ENCODE peak calls at places on chromosome X, in five cellular contexts. I is AG04450, D is astrocyte, Y is GM23338, J is fibroblast of lung. Q is an unnamed sample.

GRCh38 chrX:8037593-8038348 is 110.6 kb upstream of the PNPLA4 start:
- DNase-seq in I (no peak), D (no peak), Y (peak), J (no peak), Q (no peak)

GRCh38 chrX:13932416-13932815 is 97.3 kb downstream of the GEMIN8 start:
- DNase-seq in I (no peak), D (no peak), Y (no peak), J (no peak), Q (no peak)

GRCh38 chrX:47380268-47380667 is 9.9 kb downstream of the ZNF157 start:
- DNase-seq in I (no peak), D (no peak), Y (no peak), J (no peak), Q (no peak)

GRCh38 chrX:140701480-140701879 is 8.1 kb upstream of the LINC00632 start:
- DNase-seq in I (no peak), D (peak), Y (peak), J (peak), Q (no peak)

GRCh38 chrX:84467898-84468297 is 34.4 kb downstream of the HDX start:
- DNase-seq in I (no peak), D (no peak), Y (no peak), J (no peak), Q (no peak)

GRCh38 chrX:49308604-49309269 is 5.3 kb downstream of the GAGE10 start:
- DNase-seq in I (no peak), D (no peak), Y (no peak), J (no peak), Q (no peak)

GRCh38 chrX:75522565-75523411 is at the start of gene ZDHHC15:
- DNase-seq in I (no peak), D (peak), Y (peak), J (peak), Q (peak)

GRCh38 chrX:130028196-130028595 is 45.8 kb downstream of the BCORL1 start:
- DNase-seq in I (peak), D (no peak), Y (peak), J (peak), Q (peak)

GRCh38 chrX:140504371-140505324 is at the start of gene SOX3:
- DNase-seq in I (no peak), D (peak), Y (peak), J (no peak), Q (no peak)

GRCh38 chrX:128078545-128078944 is 26.3 kb upstream of the ACTRT1 start:
- DNase-seq in I (no peak), D (no peak), Y (peak), J (no peak), Q (no peak)

GRCh38 chrX:16862829-16863228 is 7.3 kb downstream of the RBBP7 start:
- DNase-seq in I (no peak), D (no peak), Y (no peak), J (no peak), Q (no peak)

GRCh38 chrX:67759018-67759417 is 215.2 kb downstream of the AR start:
- DNase-seq in I (no peak), D (no peak), Y (no peak), J (no peak), Q (no peak)

GRCh38 chrX:145393702-145394235 is 146.5 kb downstream of the SPANXN1 start:
- DNase-seq in I (no peak), D (no peak), Y (peak), J (no peak), Q (no peak)

GRCh38 chrX:118675966-118676349 is 51.4 kb upstream of the IL13RA1 start:
- DNase-seq in I (no peak), D (no peak), Y (no peak), J (no peak), Q (no peak)

GRCh38 chrX:51395807-51396728 is 63.4 kb downstream of the NUDT10 start:
- DNase-seq in I (no peak), D (no peak), Y (peak), J (peak), Q (peak)

GRCh38 chrX:107935664-107936433 is 46.3 kb downstream of the TEX13B start:
- DNase-seq in I (no peak), D (no peak), Y (peak), J (peak), Q (no peak)

GRCh38 chrX:7828594-7828993 is 14.4 kb upstream of the VCX start:
- DNase-seq in I (no peak), D (no peak), Y (peak), J (no peak), Q (no peak)

GRCh38 chrX:39603291-39603690 is 494.5 kb downstream of the BCOR start:
- DNase-seq in I (no peak), D (no peak), Y (no peak), J (no peak), Q (no peak)

GRCh38 chrX:70553516-70553915 is 108.9 kb downstream of the DLG3 start:
- DNase-seq in I (no peak), D (no peak), Y (no peak), J (no peak), Q (no peak)

GRCh38 chrX:133580630-133581029 is 165.3 kb upstream of the GPC4 start:
- DNase-seq in I (no peak), D (peak), Y (no peak), J (peak), Q (no peak)

GRCh38 chrX:20363003-20363674 is 96.4 kb upstream of the RPS6KA3 start:
- DNase-seq in I (no peak), D (peak), Y (no peak), J (peak), Q (no peak)

GRCh38 chrX:3426552-3426951 is 80.1 kb upstream of the MXRA5 start:
- DNase-seq in I (no peak), D (no peak), Y (no peak), J (no peak), Q (no peak)

GRCh38 chrX:3420316-3420715 is 73.9 kb upstream of the MXRA5 start:
- DNase-seq in I (no peak), D (no peak), Y (no peak), J (no peak), Q (no peak)

GRCh38 chrX:3428762-3429161 is 82.3 kb upstream of the MXRA5 start:
- DNase-seq in I (no peak), D (peak), Y (no peak), J (peak), Q (no peak)

GRCh38 chrX:3425031-3425430 is 78.6 kb upstream of the MXRA5 start:
- DNase-seq in I (no peak), D (no peak), Y (no peak), J (no peak), Q (no peak)
- TF ChIP-seq CTCF in I (no peak), D (no peak), Y (no peak), J (no peak), Q (no peak)

GRCh38 chrX:22135171-22135711 is 103.1 kb downstream of the PHEX start:
- DNase-seq in I (peak), D (peak), Y (no peak), J (peak), Q (no peak)

GRCh38 chrX:22134681-22135080 is 102.6 kb downstream of the PHEX start:
- DNase-seq in I (peak), D (peak), Y (no peak), J (peak), Q (no peak)

GRCh38 chrX:22141061-22141460 is 108.9 kb downstream of the PHEX start:
- DNase-seq in I (no peak), D (no peak), Y (no peak), J (no peak), Q (no peak)

GRCh38 chrX:22135994-22136684 is 104.0 kb downstream of the PHEX start:
- DNase-seq in I (no peak), D (peak), Y (peak), J (peak), Q (peak)

GRCh38 chrX:22136711-22137110 is 104.6 kb downstream of the PHEX start:
- DNase-seq in I (no peak), D (no peak), Y (no peak), J (no peak), Q (no peak)
- TF ChIP-seq CTCF in I (no peak), D (no peak), Y (no peak), J (no peak), Q (no peak)

DNA sequence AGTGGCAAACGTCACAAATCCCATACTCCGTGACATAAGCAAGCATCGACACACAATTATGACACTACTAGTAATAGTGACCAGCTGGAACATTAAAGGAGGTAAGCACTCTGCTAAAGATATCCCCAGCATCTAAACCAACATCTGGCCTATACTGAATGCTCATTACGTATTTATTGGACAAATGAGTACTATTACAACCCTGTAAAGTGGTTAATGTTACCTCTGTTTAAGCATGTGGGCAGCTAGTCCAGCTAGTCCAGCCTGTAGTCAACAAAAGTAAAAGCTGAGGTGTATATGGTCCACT is 419 bp upstream of the RPGR start:
- DNase-seq in I (no peak), D (no peak), Y (no peak), J (no peak), Q (no peak)
- TF ChIP-seq CTCF in I (no peak), D (no peak), Y (no peak), J (no peak), Q (no peak)

DNA sequence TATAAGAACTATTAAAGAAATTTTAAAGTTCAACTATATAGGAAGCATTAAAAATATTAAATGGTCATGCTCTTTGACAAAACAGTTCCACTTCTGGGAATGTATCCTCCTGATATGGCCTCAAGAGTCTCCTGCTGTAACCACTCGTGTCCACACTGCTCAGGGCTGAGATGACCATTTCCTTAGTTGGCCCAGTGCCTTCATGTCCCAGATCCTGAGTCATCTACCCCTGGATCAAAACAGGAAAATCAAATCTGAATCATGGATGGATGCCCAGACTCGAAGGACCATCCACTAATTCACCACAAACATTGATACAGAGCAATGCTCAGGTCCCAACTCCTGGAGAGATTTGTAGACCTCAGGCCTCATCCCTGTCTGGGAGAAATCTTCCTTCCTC is 44.7 kb downstream of the GPRASP3 start:
- DNase-seq in I (no peak), D (peak), Y (no peak), J (peak), Q (no peak)
- TF ChIP-seq CTCF in I (no peak), D (no peak), Y (no peak), J (no peak), Q (no peak)

GRCh38 chrX:98203800-98204199 is 1320.1 kb downstream of the RPA4 start:
- DNase-seq in I (no peak), D (peak), Y (no peak), J (peak), Q (no peak)
- TF ChIP-seq CTCF in I (no peak), D (no peak), Y (no peak), J (no peak), Q (no peak)

DNA sequence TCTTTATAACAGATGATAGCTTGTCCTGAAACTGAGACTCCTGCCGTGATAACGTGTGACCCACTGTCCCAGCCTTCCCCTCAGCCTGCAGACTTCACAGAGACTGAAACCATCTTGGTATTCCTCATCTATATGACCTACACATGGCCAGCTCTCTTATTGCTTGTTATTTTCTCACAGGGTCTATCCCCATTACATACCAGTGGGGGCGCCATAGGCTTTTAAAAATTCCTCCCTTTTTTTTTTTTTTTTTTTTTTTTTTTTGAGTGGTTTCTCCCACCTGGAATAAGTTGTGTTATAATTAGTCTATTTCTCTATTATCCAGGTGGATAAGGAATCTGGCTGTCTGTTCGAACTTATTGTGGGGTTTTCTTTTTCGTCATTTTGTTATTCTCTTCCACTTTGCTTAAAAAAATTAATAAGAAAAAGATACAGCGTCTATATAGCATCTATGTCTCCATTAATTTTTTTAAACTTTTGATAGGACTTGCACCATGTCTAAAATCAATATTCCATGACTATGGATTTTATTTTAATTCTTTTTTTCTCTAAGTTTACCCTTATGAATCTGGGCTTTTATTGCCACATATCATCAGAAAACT is 47.2 kb downstream of the GYG2 start:
- DNase-seq in I (no peak), D (no peak), Y (peak), J (no peak), Q (no peak)
- TF ChIP-seq CTCF in I (peak), D (peak), Y (peak), J (peak), Q (peak)

DNA sequence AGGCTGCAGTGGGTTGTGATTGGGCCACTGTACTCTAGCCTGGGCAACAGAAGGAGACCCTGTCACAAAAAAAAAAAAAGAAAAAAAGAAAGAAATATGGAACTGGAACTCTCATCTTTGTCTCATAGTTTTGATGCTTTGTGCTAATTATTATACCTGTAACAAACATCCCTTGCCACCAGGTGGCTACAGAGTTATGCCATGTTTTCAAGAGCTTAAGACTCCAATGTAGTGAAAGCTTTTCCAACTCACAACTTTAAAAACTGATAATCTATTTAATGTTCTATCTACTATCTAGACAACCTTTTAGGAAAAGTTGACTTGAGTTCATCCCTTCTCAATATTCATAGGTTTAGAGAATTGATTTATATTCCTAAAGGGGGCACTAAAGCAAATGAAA is 42.4 kb downstream of the HTR2C start:
- DNase-seq in I (no peak), D (no peak), Y (peak), J (peak), Q (no peak)
- TF ChIP-seq CTCF in I (peak), D (peak), Y (peak), J (peak), Q (peak)

GRCh38 chrX:76893930-76894329 is 466.4 kb downstream of the MAGEE1 start:
- DNase-seq in I (no peak), D (no peak), Y (no peak), J (no peak), Q (no peak)
- TF ChIP-seq CTCF in I (no peak), D (no peak), Y (no peak), J (no peak), Q (no peak)